ENCODE peak calls at places on chromosomes 7 and 10, in nine cellular contexts. R is pancreas; G is MM.1S; Q is heart left ventricle; Z is CD8-positive, alpha-beta T cell; P is ovary; F is left lung; Y is colonic mucosa; I is uterus. S is an unnamed sample. For H3K9me3, the result is how much of the 10 kb centered on the place peaks cover.

GRCh38 chr10:19212590-19212989 is 164.0 kb downstream of the MALRD1 start:
- DNase-seq in R (no peak), G (no peak), Q (no peak), Z (no peak), P (no peak), F (no peak), Y (no peak), I (no peak), S (no peak)

GRCh38 chr10:43124574-43125273 is 13.5 kb upstream of the CSGALNACT2 start:
- DNase-seq in R (peak), G (no peak), Q (no peak), Z (no peak), P (no peak), F (peak), Y (no peak), I (no peak), S (no peak)

GRCh38 chr10:100006241-100006886 is 3.4 kb downstream of the DNMBP start:
- DNase-seq in R (no peak), G (no peak), Q (no peak), Z (no peak), P (no peak), F (no peak), Y (no peak), I (peak), S (peak)

GRCh38 chr10:56698506-56698905 is 337.4 kb upstream of the ZWINT start:
- DNase-seq in R (no peak), G (no peak), Q (no peak), Z (no peak), P (no peak), F (no peak), Y (no peak), I (no peak), S (no peak)

GRCh38 chr10:92907280-92907679 is 59.0 kb downstream of the EXOC6 start:
- DNase-seq in R (no peak), G (no peak), Q (no peak), Z (no peak), P (no peak), F (no peak), Y (no peak), I (no peak), S (no peak)

GRCh38 chr7:155351120-155351870 is 53.6 kb downstream of the INSIG1 start:
- DNase-seq in R (no peak), G (no peak), Q (no peak), Z (no peak), P (peak), F (peak), Y (no peak), I (no peak), S (no peak)

GRCh38 chr7:115475774-115476407 is 554.0 kb downstream of the MDFIC start:
- DNase-seq in R (no peak), G (no peak), Q (no peak), Z (no peak), P (no peak), F (no peak), Y (peak), I (no peak), S (peak)

GRCh38 chr7:68245688-68246087 is 1249.1 kb downstream of the TYW1 start:
- DNase-seq in R (no peak), G (no peak), Q (no peak), Z (no peak), P (no peak), F (no peak), Y (no peak), I (no peak), S (peak)

GRCh38 chr10:69452676-69453415 is 1.6 kb downstream of the TSPAN15 start:
- DNase-seq in R (no peak), G (no peak), Q (no peak), Z (no peak), P (no peak), F (no peak), Y (no peak), I (no peak), S (no peak)

GRCh38 chr7:68963547-68963946 is 634.7 kb upstream of the AUTS2 start:
- DNase-seq in R (no peak), G (no peak), Q (no peak), Z (no peak), P (no peak), F (no peak), Y (no peak), I (no peak), S (peak)

DNA sequence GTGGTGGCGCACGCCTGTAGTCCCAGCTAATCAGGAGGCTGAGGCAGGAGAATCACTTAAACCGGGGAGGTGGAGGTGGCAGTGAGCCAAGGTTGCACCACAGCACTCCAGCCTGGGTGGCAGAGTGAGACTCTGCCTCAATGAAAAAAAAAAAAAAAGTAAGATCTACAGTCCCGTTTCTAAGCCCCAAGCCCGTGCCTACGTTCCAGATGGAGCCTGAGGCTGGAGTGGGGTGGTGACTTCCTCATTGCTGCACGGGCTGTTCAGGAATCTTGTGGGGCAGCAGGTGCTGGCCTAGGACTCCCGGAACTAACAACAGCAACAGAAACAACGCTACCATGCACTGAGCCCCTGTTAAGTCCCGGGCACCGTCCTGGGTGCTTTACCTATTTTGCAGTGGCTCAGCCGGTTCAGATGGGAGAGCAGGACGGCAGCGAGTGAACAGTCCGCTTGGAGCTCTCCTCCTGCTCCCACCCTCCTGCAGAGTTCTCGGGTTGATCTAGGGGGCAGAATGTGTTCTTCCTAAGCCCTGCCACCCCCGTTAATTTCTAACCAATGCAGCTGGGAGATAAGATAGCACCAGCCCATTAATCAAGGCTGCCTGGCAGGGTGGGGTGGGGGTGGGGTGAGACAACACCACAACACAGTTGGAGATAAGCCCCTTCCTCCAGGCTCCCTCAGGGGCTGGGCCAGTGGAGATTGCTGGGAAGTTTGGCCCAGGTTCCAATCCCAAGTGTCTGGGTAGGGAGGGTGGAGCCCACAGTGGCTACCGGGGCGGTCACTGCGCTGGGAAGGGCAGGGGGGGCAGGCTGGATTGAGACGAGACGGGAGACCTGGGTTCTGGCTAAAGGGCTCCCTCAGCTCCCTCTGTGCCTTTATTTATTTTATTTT is 17.0 kb upstream of the SFRP5 start:
- DNase-seq in R (peak), G (no peak), Q (peak), Z (no peak), P (no peak), F (peak), Y (peak), I (no peak), S (peak)
- H3K9me3 ChIP-seq in R (under half), G (under half), Q (under half), Z (under half), P (under half), F (under half), Y (under half), I (under half), S (under half)

DNA sequence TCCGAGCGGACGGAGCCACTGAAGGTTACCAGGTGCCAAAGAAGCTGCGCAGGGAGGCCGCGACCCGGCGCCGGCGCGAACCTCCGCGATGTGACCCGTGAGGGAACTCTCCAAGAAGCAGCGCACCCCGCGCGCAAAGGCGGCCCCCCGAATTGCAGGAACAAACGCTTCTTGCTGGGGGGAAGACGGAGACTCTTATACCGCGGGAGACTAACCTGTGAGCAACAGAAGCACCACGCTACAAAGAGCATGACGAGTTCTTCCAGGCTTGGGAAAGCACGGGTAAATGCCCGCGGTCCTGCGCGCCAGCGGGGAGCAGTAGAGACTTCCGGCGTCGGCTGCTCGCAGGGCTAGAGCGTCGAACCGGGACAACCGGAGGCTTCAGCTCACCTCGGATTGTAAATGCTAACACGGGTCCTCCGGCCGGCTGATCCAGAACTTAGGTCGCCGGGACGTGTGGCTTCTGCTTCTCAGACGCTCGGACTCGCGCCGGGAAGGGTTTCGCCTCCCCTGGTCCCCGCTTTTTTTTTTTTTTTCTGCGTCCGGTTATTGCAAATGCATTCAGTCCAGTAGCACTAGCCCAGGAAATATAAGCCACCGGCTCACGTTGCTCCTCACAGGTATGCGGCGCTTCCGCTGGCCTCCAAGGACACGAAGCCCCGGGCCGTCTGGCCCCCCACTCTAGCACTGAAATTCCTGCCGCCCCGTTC is at the start of gene COA1:
- DNase-seq in R (peak), G (peak), Q (peak), Z (peak), P (peak), F (peak), Y (peak), I (peak), S (peak)
- TF ChIP-seq CTCF in R (no peak), G (peak), Q (no peak), Z (no peak), P (no peak), F (no peak), Y (no peak), I (peak), S (peak)

DNA sequence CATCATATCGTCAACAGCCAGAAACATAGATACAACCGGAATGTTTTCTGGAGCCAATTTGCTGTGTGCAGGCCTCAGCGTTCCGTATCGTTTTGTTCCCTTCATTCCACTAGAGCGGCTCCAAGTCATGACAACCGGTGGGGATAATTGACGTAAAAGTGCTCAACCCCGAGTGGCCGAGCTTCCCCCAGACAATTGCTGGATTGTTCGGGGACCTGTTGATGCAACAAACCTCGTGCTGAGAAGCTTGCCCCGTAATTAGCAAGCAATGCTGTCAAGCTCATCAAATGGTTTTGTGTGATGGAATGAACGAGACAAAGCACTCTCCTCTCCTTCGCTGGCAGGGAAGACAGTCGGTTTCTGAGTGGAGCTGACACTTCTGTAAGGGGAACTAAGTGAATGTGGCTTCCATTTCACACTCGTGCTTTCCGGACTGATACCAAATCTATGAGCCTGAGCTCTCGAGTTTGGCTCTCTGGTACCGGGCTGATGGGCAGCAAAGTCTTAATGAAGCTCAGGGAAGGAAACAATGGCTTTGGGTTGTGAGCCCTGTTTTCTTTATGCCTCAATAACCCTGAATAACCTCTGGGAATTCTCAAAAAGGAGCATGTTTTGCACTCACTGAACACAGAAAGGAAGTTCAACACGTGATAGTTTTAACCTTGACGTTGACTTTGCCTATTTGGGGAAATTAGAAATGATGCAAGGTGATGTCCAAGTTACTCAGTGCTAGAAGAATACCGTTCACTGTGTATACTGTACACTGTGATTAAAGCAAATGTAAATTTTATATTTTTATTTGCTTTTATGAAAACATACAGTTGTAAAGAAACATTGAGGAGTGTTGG is 220.5 kb downstream of the BAMBI start:
- DNase-seq in R (no peak), G (no peak), Q (peak), Z (no peak), P (no peak), F (no peak), Y (no peak), I (no peak), S (no peak)
- H3K27ac ChIP-seq in R (no peak), G (no peak), Q (peak), Z (no peak), P (no peak), F (no peak), Y (no peak), I (no peak), S (no peak)

GRCh38 chr10:94630017-94630688 is 53.4 kb upstream of the CYP2C18 start:
- DNase-seq in R (no peak), G (peak), Q (no peak), Z (no peak), P (no peak), F (no peak), Y (no peak), I (no peak), S (peak)

GRCh38 chr10:94627511-94627910 is 56.0 kb upstream of the CYP2C18 start:
- DNase-seq in R (no peak), G (no peak), Q (no peak), Z (no peak), P (no peak), F (no peak), Y (no peak), I (no peak), S (no peak)

GRCh38 chr10:94631077-94631476 is 52.5 kb upstream of the CYP2C18 start:
- DNase-seq in R (no peak), G (no peak), Q (no peak), Z (no peak), P (no peak), F (no peak), Y (no peak), I (no peak), S (no peak)

GRCh38 chr10:94632954-94633353 is 50.6 kb upstream of the CYP2C18 start:
- DNase-seq in R (no peak), G (no peak), Q (no peak), Z (no peak), P (no peak), F (no peak), Y (no peak), I (no peak), S (no peak)
- H3K9me3 ChIP-seq in R (under half), G (under half), Q (under half), Z (under half), P (under half), F (under half), Y (under half), I (under half), S (under half)

DNA sequence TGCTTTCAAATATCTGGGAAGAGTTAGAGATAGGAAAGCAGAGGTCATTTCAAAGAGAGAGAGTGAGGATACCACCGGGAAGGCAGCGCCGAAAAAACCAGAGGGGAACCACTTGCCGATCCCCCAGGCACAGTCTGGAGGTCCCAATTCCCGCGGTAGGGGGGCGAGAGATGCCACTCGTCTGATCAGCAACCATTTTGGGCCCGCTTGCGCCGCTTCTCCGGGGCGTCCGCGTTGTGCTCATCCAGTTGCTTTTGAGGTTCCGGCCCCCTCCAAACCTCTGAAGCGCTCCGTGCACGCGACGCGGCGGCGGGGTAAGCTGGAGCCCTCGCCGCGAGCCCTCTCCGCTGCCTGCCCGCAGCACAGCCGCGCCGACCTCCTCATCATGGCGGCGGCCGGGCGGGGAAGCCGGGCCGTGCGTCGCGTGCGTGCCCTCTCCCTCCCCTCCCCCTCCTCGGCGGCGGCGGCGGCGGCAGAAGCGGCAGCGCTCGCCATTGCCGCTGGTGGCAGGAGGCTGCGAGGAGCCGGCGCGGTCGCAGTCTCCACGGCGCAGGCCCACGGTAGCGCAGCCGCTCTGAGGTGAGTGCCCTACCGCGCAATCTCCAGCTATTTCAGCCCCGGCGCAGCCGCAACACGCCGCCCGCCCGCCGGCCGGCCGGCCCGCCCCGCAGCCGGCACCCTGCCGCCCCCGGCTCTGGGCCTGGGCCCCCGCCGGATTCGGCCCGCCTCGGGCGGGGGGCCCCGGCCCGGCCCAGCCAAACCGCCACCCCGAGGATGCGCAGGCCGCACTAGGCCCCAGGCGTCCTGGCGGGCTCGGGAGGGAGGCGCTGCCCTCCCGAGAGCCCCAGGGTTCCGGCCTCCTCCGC is at the start of gene NRF1:
- DNase-seq in R (peak), G (peak), Q (peak), Z (peak), P (peak), F (peak), Y (peak), I (peak), S (peak)
- TF ChIP-seq CTCF in R (no peak), G (peak), Q (peak), Z (no peak), P (no peak), F (no peak), Y (no peak), I (peak), S (peak)

GRCh38 chr10:86664370-86665217 is 3.7 kb upstream of the LDB3 start:
- DNase-seq in R (no peak), G (no peak), Q (peak), Z (no peak), P (no peak), F (no peak), Y (no peak), I (no peak), S (no peak)

GRCh38 chr10:86667421-86668181 is 710 bp upstream of the LDB3 start:
- DNase-seq in R (no peak), G (no peak), Q (peak), Z (no peak), P (no peak), F (no peak), Y (no peak), I (no peak), S (no peak)

GRCh38 chr10:86665218-86665607 is 3.1 kb upstream of the LDB3 start:
- DNase-seq in R (no peak), G (no peak), Q (no peak), Z (no peak), P (no peak), F (no peak), Y (no peak), I (no peak), S (no peak)

GRCh38 chr10:86666538-86666937 is 1.8 kb upstream of the LDB3 start:
- DNase-seq in R (no peak), G (no peak), Q (peak), Z (no peak), P (no peak), F (no peak), Y (no peak), I (no peak), S (no peak)

GRCh38 chr10:86665868-86666267 is 2.4 kb upstream of the LDB3 start:
- DNase-seq in R (no peak), G (no peak), Q (peak), Z (no peak), P (no peak), F (no peak), Y (no peak), I (no peak), S (peak)
- H3K27ac ChIP-seq in R (no peak), G (no peak), Q (peak), Z (no peak), P (no peak), F (no peak), Y (no peak), I (no peak), S (peak)

DNA sequence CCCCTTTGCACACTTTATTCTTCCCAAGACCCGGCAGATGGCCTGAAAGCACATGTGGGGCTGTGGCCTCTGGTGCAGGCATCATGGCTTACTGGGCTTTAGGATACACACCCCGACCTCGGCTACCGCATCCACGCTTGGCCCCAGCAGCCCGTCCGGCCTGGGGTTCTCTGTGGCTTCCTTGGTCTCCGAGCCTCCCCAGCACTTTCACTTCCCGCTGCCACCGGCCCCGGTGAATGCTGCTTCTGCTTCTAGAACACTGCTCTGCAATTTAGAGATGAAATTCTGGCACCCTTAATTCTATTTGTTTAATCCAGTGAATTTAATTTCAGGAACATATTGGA is 433.0 kb downstream of the DNAJB6 start:
- DNase-seq in R (no peak), G (no peak), Q (peak), Z (no peak), P (no peak), F (no peak), Y (no peak), I (no peak), S (no peak)
- H3K9me3 ChIP-seq in R (under half), G (under half), Q (under half), Z (under half), P (under half), F (under half), Y (under half), I (under half), S (under half)

GRCh38 chr7:26490631-26491624 is 199.3 kb downstream of the SNX10 start:
- DNase-seq in R (no peak), G (no peak), Q (no peak), Z (no peak), P (no peak), F (no peak), Y (no peak), I (no peak), S (no peak)
- TF ChIP-seq CTCF in R (no peak), G (no peak), Q (no peak), Z (no peak), P (no peak), F (no peak), Y (no peak), I (no peak), S (no peak)